ENCODE peak calls at places on chromosomes 1 and 21, in six cellular contexts. T is anterior cingulate cortex, H is HT1080, P is NB4, X is fibroblast of pulmonary artery, S is chondrocyte. V is an unnamed sample.

GRCh38 chr21:36188081-36188681 is 31.6 kb downstream of the DOP1B start:
- DNase-seq in P (no peak), S (peak), X (no peak), T (no peak), H (no peak), V (no peak)

GRCh38 chr1:224851210-224851849 is 78.1 kb upstream of the DNAH14 start:
- DNase-seq in X (peak), S (no peak), T (peak), H (peak), P (peak), V (peak)

GRCh38 chr1:39575191-39576015 is 1.2 kb downstream of the PABPC4 start:
- DNase-seq in S (no peak), H (no peak), P (peak), X (peak), T (peak), V (peak)

GRCh38 chr1:47611992-47612391 is 174.1 kb downstream of the FOXD2 start:
- DNase-seq in P (no peak), S (no peak), T (no peak), H (no peak), X (no peak), V (no peak)

GRCh38 chr1:198463709-198464108 is 76.8 kb downstream of the ATP6V1G3 start:
- DNase-seq in X (no peak), H (no peak), P (no peak), S (no peak), T (no peak), V (no peak)

GRCh38 chr1:84073266-84073665 is 70.8 kb upstream of the PRKACB start:
- DNase-seq in H (no peak), X (peak), T (no peak), P (no peak), S (no peak), V (peak)

GRCh38 chr1:37622131-37622530 is 12.6 kb downstream of the RSPO1 start:
- DNase-seq in X (no peak), T (no peak), S (no peak), P (no peak), H (no peak), V (no peak)

GRCh38 chr21:16873581-16873980 is 639.3 kb upstream of the CXADR start:
- DNase-seq in H (no peak), P (no peak), S (no peak), X (no peak), T (no peak), V (no peak)

GRCh38 chr1:195105281-195105680 is 1503.0 kb downstream of the KCNT2 start:
- DNase-seq in P (no peak), T (no peak), X (no peak), H (no peak), S (no peak), V (no peak)

GRCh38 chr1:38735651-38736161 is 123.9 kb downstream of the RRAGC start:
- DNase-seq in S (no peak), X (peak), P (no peak), T (no peak), H (peak), V (peak)

V was measured in mesenchymal stem cell.